ENCODE peak calls at places on chromosomes 1 and 21, in ten cellular contexts. H is activated CD4-positive, CD25-positive, alpha-beta regulatory T cell treated with anti-CD3 and anti-CD28 coated beads, Interleukin-2, amount 50 U/mL, for 16 hours; C is LNCaP clone FGC; M is heart left ventricle; K is T-helper 1 cell; V is GF-D8; U is stimulated activated CD8-positive, alpha-beta memory T cell treated with anti-CD3 and anti-CD28 coated beads, Interleukin-2, amount 100 ng/mL, for 1 hour; Q is NCI-H1694 treated with DMSO at 0.1 percent for 48 hours; O is HT1080; L is cardiac muscle cell. G is an unnamed sample.

GRCh38 chr1:92425617-92426016 is 61.1 kb downstream of the GFI1 start:
- DNase-seq in Q (no peak), C (no peak), O (no peak), L (no peak), V (no peak), M (no peak), H (no peak), U (no peak), K (no peak), G (no peak)

GRCh38 chr1:43975249-43975961 is 645 bp downstream of the ATP6V0B start:
- DNase-seq in C (peak), H (no peak), Q (no peak), V (peak), O (no peak), K (peak), M (peak), L (peak), U (no peak), G (no peak)

GRCh38 chr1:200400556-200400955 is 9.3 kb downstream of the ZNF281 start:
- DNase-seq in M (no peak), K (no peak), U (no peak), L (no peak), C (no peak), O (no peak), Q (no peak), V (no peak), H (no peak), G (no peak)

GRCh38 chr21:45979141-45979631 is 2.4 kb upstream of the COL6A1 start:
- DNase-seq in C (no peak), Q (no peak), V (no peak), O (peak), H (no peak), M (peak), K (no peak), U (no peak), L (no peak), G (no peak)

GRCh38 chr1:37342736-37343135 is 131.6 kb upstream of the ZC3H12A start:
- DNase-seq in Q (no peak), M (no peak), O (no peak), H (no peak), C (no peak), U (no peak), K (no peak), V (no peak), L (no peak), G (no peak)

GRCh38 chr1:156214024-156214748 is 1.4 kb downstream of the PMF1 start:
- DNase-seq in U (no peak), M (no peak), K (no peak), L (peak), C (no peak), V (no peak), O (peak), Q (no peak), H (no peak), G (no peak)

GRCh38 chr1:107739651-107740050 is 225.3 kb downstream of the VAV3 start:
- DNase-seq in M (no peak), C (no peak), O (no peak), V (no peak), Q (no peak), K (no peak), L (no peak), H (no peak), U (no peak), G (no peak)

GRCh38 chr1:153945131-153945794 is 1.3 kb downstream of the DENND4B start:
- DNase-seq in O (peak), H (peak), U (peak), C (no peak), M (peak), K (peak), V (peak), L (peak), Q (no peak), G (peak)

GRCh38 chr1:47809301-47810084 is 187.7 kb downstream of the TRABD2B start:
- DNase-seq in O (peak), M (no peak), L (no peak), K (no peak), U (no peak), C (peak), H (no peak), V (no peak), Q (no peak), G (no peak)

GRCh38 chr1:112818990-112819689 is 104.0 kb upstream of the PPM1J start:
- DNase-seq in Q (no peak), M (peak), O (peak), V (peak), C (no peak), U (no peak), K (no peak), H (no peak), L (peak), G (no peak)

GRCh38 chr21:41763398-41763931 is 3.4 kb downstream of the RIPK4 start:
- DNase-seq in H (no peak), Q (no peak), K (no peak), M (no peak), U (no peak), V (no peak), O (no peak), C (no peak), L (no peak), G (no peak)

GRCh38 chr1:118563969-118564951 is 379.2 kb upstream of the SPAG17 start:
- DNase-seq in M (no peak), C (no peak), H (no peak), V (no peak), U (no peak), K (no peak), Q (no peak), L (no peak), O (no peak), G (no peak)

G was measured in immature natural killer cell.